ENCODE peak calls at places on chromosomes 11 and 22, in six cellular contexts. O, T, S, B, Y and Q are unnamed samples.

GRCh38 chr11:83046626-83047172 is 25.0 kb downstream of the RAB30 start:
- DNase-seq in S (no peak), O (no peak), B (no peak), T (no peak), Y (no peak), Q (no peak)

GRCh38 chr11:61780581-61781162 is 11.7 kb downstream of the TMEM258 start:
- DNase-seq in B (no peak), O (peak), Y (no peak), S (no peak), T (no peak), Q (no peak)

GRCh38 chr11:64342869-64343739 is 3.1 kb downstream of the CCDC88B start:
- DNase-seq in S (no peak), O (peak), B (no peak), Y (no peak), T (no peak), Q (no peak)

GRCh38 chr11:18844753-18845367 is 53.3 kb upstream of the PTPN5 start:
- DNase-seq in Y (peak), B (no peak), S (no peak), T (peak), O (peak), Q (peak)

GRCh38 chr11:45616802-45617549 is 48.4 kb downstream of the CHST1 start:
- DNase-seq in B (no peak), O (no peak), S (no peak), T (no peak), Y (no peak), Q (no peak)

GRCh38 chr11:72141066-72141465 is 5.5 kb downstream of the FOLR3 start:
- DNase-seq in B (no peak), S (no peak), O (no peak), T (peak), Y (no peak), Q (no peak)

GRCh38 chr11:70468256-70469230 is 70.2 kb downstream of the CTTN start:
- DNase-seq in B (no peak), Y (no peak), S (no peak), T (no peak), O (no peak), Q (no peak)

GRCh38 chr11:58770627-58771457 is 39.1 kb upstream of the GLYAT start:
- DNase-seq in S (no peak), O (no peak), Y (no peak), B (peak), T (no peak), Q (no peak)

GRCh38 chr22:43171019-43171491 is 15.9 kb downstream of the TTLL12 start:
- DNase-seq in T (no peak), Y (no peak), S (no peak), O (no peak), B (no peak), Q (no peak)

GRCh38 chr22:29765905-29766631 is 739 bp downstream of the ZMAT5 start:
- DNase-seq in B (peak), O (no peak), Y (no peak), T (no peak), S (peak), Q (no peak)

GRCh38 chr11:6298605-6299004 is 21.7 kb downstream of the CAVIN3 start:
- DNase-seq in B (peak), O (peak), Y (no peak), S (no peak), T (peak), Q (no peak)

GRCh38 chr22:39574779-39575551 is 4.4 kb downstream of the CACNA1I start:
- DNase-seq in O (peak), T (peak), B (no peak), Y (peak), S (no peak), Q (peak)

GRCh38 chr11:95912902-95913560 is 10.9 kb downstream of the MTMR2 start:
- DNase-seq in O (no peak), Y (no peak), S (no peak), T (no peak), B (no peak), Q (no peak)

GRCh38 chr11:58562375-58562800 is 13.3 kb downstream of the LPXN start:
- DNase-seq in T (no peak), S (no peak), O (no peak), B (peak), Y (no peak), Q (no peak)

GRCh38 chr11:8368194-8368593 is 104.5 kb upstream of the LMO1 start:
- DNase-seq in O (no peak), B (no peak), Y (no peak), T (no peak), S (no peak), Q (no peak)

GRCh38 chr11:83072689-83073242 is 1.1 kb upstream of the RAB30 start:
- DNase-seq in T (no peak), B (peak), Y (no peak), S (no peak), O (no peak), Q (no peak)

GRCh38 chr11:11531127-11531526 is 90.7 kb downstream of the GALNT18 start:
- DNase-seq in S (no peak), O (no peak), B (no peak), Y (no peak), T (no peak), Q (no peak)

GRCh38 chr11:30608534-30608933 is 22.4 kb upstream of the MPPED2 start:
- DNase-seq in O (no peak), S (no peak), Y (no peak), T (no peak), B (no peak), Q (no peak)

GRCh38 chr22:39359659-39360195 is 9.9 kb downstream of the SYNGR1 start:
- DNase-seq in T (no peak), S (no peak), Y (no peak), O (peak), B (no peak), Q (no peak)

GRCh38 chr11:108985611-108986279 is 320.9 kb downstream of the DDX10 start:
- DNase-seq in B (no peak), S (no peak), O (no peak), T (no peak), Y (no peak), Q (no peak)

GRCh38 chr11:130052556-130052955 is 17.1 kb upstream of the APLP2 start:
- DNase-seq in O (no peak), S (no peak), T (no peak), Y (no peak), B (no peak), Q (no peak)

GRCh38 chr11:46121724-46122477 is 647 bp upstream of the PHF21A start:
- DNase-seq in S (no peak), T (peak), O (peak), Y (no peak), B (peak), Q (peak)

GRCh38 chr11:98679673-98680072 is 341.1 kb upstream of the CNTN5 start:
- DNase-seq in S (no peak), T (no peak), O (no peak), Y (no peak), B (no peak), Q (no peak)